ENCODE peak calls at places on chromosomes 7 and 10, in four cellular contexts. T is cardiac fibroblast, N is psoas muscle, Z is NCI-H460. S is an unnamed sample.

GRCh38 chr7:140197218-140197890 is 20.6 kb upstream of the KDM7A start:
- DNase-seq in T (no peak), N (no peak), Z (no peak), S (no peak)

GRCh38 chr10:88991161-88991899 is 732 bp downstream of the FAS start:
- DNase-seq in T (peak; percentile 76), N (peak; percentile 79), Z (peak; percentile 26), S (peak; percentile 85)

GRCh38 chr10:69318087-69318996 is 40.0 kb downstream of the HK1 start:
- DNase-seq in T (peak; percentile 88), N (peak; percentile 91), Z (peak; percentile 84), S (peak; percentile 88)

GRCh38 chr10:34235164-34235832 is 579.8 kb downstream of the PARD3 start:
- DNase-seq in T (peak; percentile 22), N (no peak), Z (no peak), S (peak; percentile 72)

GRCh38 chr7:76358053-76358477 is 726 bp downstream of the YWHAG start:
- DNase-seq in T (no peak), N (peak; percentile 73), Z (no peak), S (peak; percentile 51)

GRCh38 chr10:62430881-62431280 is 56.7 kb downstream of the ZNF365 start:
- DNase-seq in T (no peak), N (no peak), Z (no peak), S (no peak)

GRCh38 chr10:119667562-119668328 is 16.6 kb downstream of the BAG3 start:
- DNase-seq in T (peak; percentile 93), N (peak; percentile 90), Z (peak; percentile 80), S (peak; percentile 98)

GRCh38 chr10:77965294-77965693 is 38.7 kb upstream of the DLG5 start:
- DNase-seq in T (peak; percentile 67), N (no peak), Z (no peak), S (peak; percentile 76)

GRCh38 chr10:119135517-119135890 is 30.0 kb downstream of the SFXN4 start:
- DNase-seq in T (peak; percentile 87), N (no peak), Z (no peak), S (peak; percentile 85)

GRCh38 chr7:37921340-37921805 is 933 bp downstream of the EPDR1 start:
- DNase-seq in T (no peak), N (peak; percentile 46), Z (peak; percentile 53), S (no peak)

GRCh38 chr10:129951251-129951808 is 12.7 kb downstream of the EBF3 start:
- DNase-seq in T (peak; percentile 80), N (no peak), Z (no peak), S (no peak)

GRCh38 chr7:73879977-73880681 is 19.2 kb downstream of the TMEM270 start:
- DNase-seq in T (peak; percentile 65), N (peak; percentile 76), Z (no peak), S (no peak)

GRCh38 chr10:548212-548897 is 141.1 kb downstream of the DIP2C start:
- DNase-seq in T (no peak), N (no peak), Z (no peak), S (no peak)

GRCh38 chr7:151859111-151859947 is 17.6 kb downstream of the PRKAG2 start:
- DNase-seq in T (no peak), N (no peak), Z (no peak), S (peak; percentile 30)

GRCh38 chr10:10782603-10783002 is 235.1 kb upstream of the CELF2 start:
- DNase-seq in T (no peak), N (no peak), Z (no peak), S (peak; percentile 68)

GRCh38 chr10:113045155-113046055 is 95.4 kb downstream of the TCF7L2 start:
- DNase-seq in T (peak; percentile 86), N (no peak), Z (no peak), S (peak; percentile 89)

S was measured in MCF 10A.